ENCODE peak calls at places on chromosomes 4 and X, in seven cellular contexts. S is PC-3, C is GM12864, K is AG04450, D is heart right ventricle, N is AG09319, X is thoracic aorta. T is an unnamed sample.

GRCh38 chr4:112823631-112824030 is 186.7 kb downstream of the LARP7 start:
- DNase-seq in S (no peak), C (no peak), K (no peak), D (no peak), N (no peak), X (no peak), T (no peak)

GRCh38 chrX:69211701-69212100 is 46.4 kb upstream of the PJA1 start:
- DNase-seq in S (no peak), C (no peak), K (no peak), D (no peak), N (no peak), X (no peak), T (no peak)

GRCh38 chr4:100823066-100823992 is 305.5 kb upstream of the EMCN start:
- DNase-seq in S (peak; percentile 71), C (peak; percentile 55), K (no peak), D (no peak), N (no peak), X (no peak), T (no peak)

GRCh38 chrX:129825746-129826505 is 17.8 kb downstream of the ZDHHC9 start:
- DNase-seq in S (no peak), C (no peak), K (no peak), D (no peak), N (no peak), X (no peak), T (no peak)

GRCh38 chr4:22897520-22898108 is 204.9 kb downstream of the GBA3 start:
- DNase-seq in S (peak; percentile 34), C (no peak), K (no peak), D (no peak), N (peak; percentile 0), X (no peak), T (no peak)

GRCh38 chr4:95798003-95798402 is 41.9 kb upstream of the PDHA2 start:
- DNase-seq in S (no peak), C (no peak), K (no peak), D (no peak), N (no peak), X (no peak), T (no peak)

GRCh38 chr4:73832651-73833237 is 3.7 kb upstream of the CXCL6 start:
- DNase-seq in S (peak; percentile 74), C (no peak), K (no peak), D (no peak), N (no peak), X (no peak), T (no peak)

GRCh38 chr4:10115657-10116624 is 658 bp downstream of the WDR1 start:
- DNase-seq in S (peak; percentile 54), C (no peak), K (no peak), D (no peak), N (no peak), X (no peak), T (no peak)

GRCh38 chrX:39955621-39956020 is 142.1 kb downstream of the BCOR start:
- DNase-seq in S (no peak), C (no peak), K (no peak), D (no peak), N (no peak), X (no peak), T (no peak)

GRCh38 chr4:25938251-25939186 is 24.5 kb downstream of the SMIM20 start:
- DNase-seq in S (peak; percentile 5), C (peak; percentile 44), K (no peak), D (peak; percentile 48), N (no peak), X (no peak), T (no peak)

GRCh38 chr4:13705521-13706035 is 78.1 kb upstream of the BOD1L1 start:
- DNase-seq in S (peak; percentile 64), C (no peak), K (no peak), D (peak; percentile 55), N (no peak), X (no peak), T (no peak)

GRCh38 chr4:181909368-181909767 is 333.8 kb upstream of the TENM3 start:
- DNase-seq in S (no peak), C (no peak), K (peak; percentile 78), D (no peak), N (no peak), X (no peak), T (no peak)

GRCh38 chr4:52037730-52038108 is 380 bp downstream of the SGCB start:
- DNase-seq in S (peak; percentile 26), C (peak; percentile 7), K (no peak), D (peak; percentile 38), N (no peak), X (no peak), T (no peak)

GRCh38 chrX:38102875-38103274 is 96.5 kb downstream of the SYTL5 start:
- DNase-seq in S (no peak), C (no peak), K (no peak), D (no peak), N (no peak), X (no peak), T (no peak)

GRCh38 chr4:10108818-10109783 is 7.5 kb downstream of the WDR1 start:
- DNase-seq in S (peak; percentile 76), C (no peak), K (no peak), D (no peak), N (no peak), X (no peak), T (no peak)

GRCh38 chr4:137909910-137910309 is 332.2 kb downstream of the SLC7A11 start:
- DNase-seq in S (no peak), C (no peak), K (no peak), D (no peak), N (no peak), X (no peak), T (no peak)

GRCh38 chr4:22458112-22458511 is 57.8 kb downstream of the ADGRA3 start:
- DNase-seq in S (peak; percentile 31), C (no peak), K (no peak), D (no peak), N (no peak), X (no peak), T (no peak)

GRCh38 chrX:47198026-47198686 is 4.5 kb downstream of the UBA1 start:
- DNase-seq in S (no peak), C (no peak), K (no peak), D (no peak), N (no peak), X (no peak), T (no peak)

GRCh38 chr4:2671267-2671895 is 84.8 kb downstream of the TNIP2 start:
- DNase-seq in S (no peak), C (no peak), K (no peak), D (no peak), N (no peak), X (no peak), T (no peak)

GRCh38 chr4:2672082-2672481 is 84.1 kb downstream of the TNIP2 start:
- DNase-seq in S (no peak), C (no peak), K (no peak), D (no peak), N (no peak), X (no peak), T (no peak)

GRCh38 chr4:2667428-2667827 is 88.7 kb downstream of the TNIP2 start:
- DNase-seq in S (no peak), C (no peak), K (no peak), D (no peak), N (no peak), X (no peak), T (no peak)

GRCh38 chr4:2672700-2673099 is 83.4 kb downstream of the TNIP2 start:
- DNase-seq in S (no peak), C (no peak), K (no peak), D (no peak), N (no peak), X (no peak), T (no peak)

GRCh38 chr4:2673157-2673556 is 83.0 kb downstream of the TNIP2 start:
- DNase-seq in S (peak; percentile 2), C (no peak), K (no peak), D (no peak), N (no peak), X (no peak), T (no peak)
- TF ChIP-seq CTCF in S (peak; percentile 44), C (peak; percentile 26), K (peak; percentile 47), D (peak; percentile 39), N (peak; percentile 20), X (no peak), T (peak; percentile 54)

GRCh38 chr4:81472249-81473085 is 760 bp upstream of the RASGEF1B start:
- DNase-seq in S (no peak), C (peak; percentile 35), K (no peak), D (peak; percentile 27), N (no peak), X (no peak), T (no peak)

GRCh38 chr4:81473086-81473396 is 1.3 kb upstream of the RASGEF1B start:
- DNase-seq in S (no peak), C (no peak), K (no peak), D (no peak), N (no peak), X (no peak), T (no peak)

GRCh38 chr4:81470456-81471327 is 1.0 kb downstream of the RASGEF1B start:
- DNase-seq in S (peak; percentile 19), C (no peak), K (no peak), D (peak; percentile 67), N (no peak), X (peak; percentile 25), T (no peak)

GRCh38 chr4:81469774-81470455 is 1.8 kb downstream of the RASGEF1B start:
- DNase-seq in S (no peak), C (no peak), K (no peak), D (no peak), N (no peak), X (no peak), T (no peak)

DNA sequence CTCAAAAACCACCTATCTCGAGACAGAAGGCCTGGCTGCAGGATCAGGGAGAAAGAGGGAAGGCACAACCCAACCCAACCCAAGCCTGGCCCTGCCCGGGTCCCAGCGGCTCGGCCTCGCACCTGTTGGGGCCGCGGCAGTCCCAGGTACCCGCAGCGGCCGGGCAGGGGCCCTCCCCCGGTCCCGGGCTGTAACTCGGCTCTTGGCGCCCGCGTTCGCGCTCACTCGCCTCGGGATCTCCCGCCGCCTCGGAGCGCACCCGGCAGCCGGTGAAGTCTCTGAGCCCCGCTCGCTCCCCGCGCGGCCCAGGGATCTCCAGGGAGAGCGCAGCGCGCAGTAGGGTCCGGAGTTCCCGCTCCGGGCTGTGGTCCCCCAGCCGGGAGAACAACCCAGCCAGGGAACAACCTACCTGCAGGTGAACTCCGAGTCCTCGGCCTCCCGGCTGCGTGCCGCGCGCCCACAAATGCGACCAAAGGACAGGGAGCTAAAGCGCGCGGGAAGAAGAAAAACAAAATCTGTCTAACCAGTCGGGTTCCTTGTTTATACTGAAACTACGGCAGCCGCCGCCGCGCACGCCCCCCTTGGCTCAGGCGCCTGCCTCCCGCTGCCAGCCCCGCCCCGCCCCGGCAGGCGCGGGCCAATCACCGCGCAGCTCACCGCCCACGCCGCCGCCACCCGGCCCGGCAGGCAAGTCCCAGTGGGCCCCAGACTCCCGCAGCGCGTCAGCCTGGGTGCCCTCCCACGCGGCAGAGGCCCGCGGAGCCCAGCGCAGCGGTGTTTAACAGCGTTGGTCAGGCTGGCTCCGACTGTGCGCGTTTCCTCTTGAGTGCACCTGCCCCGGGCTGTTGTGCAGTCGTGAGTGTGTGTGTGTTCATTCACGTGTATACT is at the start of gene RASGEF1B:
- DNase-seq in S (peak; percentile 74), C (peak; percentile 49), K (peak; percentile 7), D (peak; percentile 88), N (peak; percentile 4), X (peak; percentile 40), T (peak; percentile 87)
- TF ChIP-seq CTCF in S (no peak), C (no peak), K (no peak), D (no peak), N (no peak), X (no peak), T (no peak)

GRCh38 chr4:145936142-145937020 is 2.2 kb downstream of the ZNF827 start:
- DNase-seq in S (peak; percentile 75), C (peak; percentile 72), K (no peak), D (peak; percentile 76), N (no peak), X (no peak), T (peak; percentile 91)
- TF ChIP-seq CTCF in S (peak; percentile 47), C (peak; percentile 12), K (peak; percentile 47), D (no peak), N (peak; percentile 9), X (peak; percentile 12), T (peak; percentile 64)

GRCh38 chr4:153142700-153143438 is 61.4 kb upstream of the TRIM2 start:
- DNase-seq in S (peak; percentile 70), C (no peak), K (no peak), D (peak; percentile 72), N (peak; percentile 42), X (peak; percentile 28), T (no peak)
- TF ChIP-seq CTCF in S (peak; percentile 87), C (peak; percentile 58), K (peak; percentile 97), D (peak; percentile 93), N (peak; percentile 95), X (peak; percentile 82), T (peak; percentile 96)